ENCODE peak calls at places on chromosomes 16 and 17, in seven cellular contexts. D is RWPE1; E is Caki2; S is heart right ventricle; J is stomach; M is stimulated activated CD4-positive, alpha-beta T cell treated with anti-CD3 and anti-CD28 coated beads, TNF-alpha, amount 100 ng/mL, for 48 hours; U is GF-D8. K is an unnamed sample.

GRCh38 chr17:82775033-82775823 is 23.4 kb downstream of the TBCD start:
- DNase-seq in E (peak), S (peak), U (no peak), J (peak), M (no peak), D (peak), K (no peak)

GRCh38 chr17:61486135-61487120 is 34.2 kb downstream of the TBX4 start:
- DNase-seq in D (no peak), M (no peak), E (no peak), J (peak), S (no peak), U (no peak), K (no peak)

GRCh38 chr16:89367538-89368059 is 122.8 kb downstream of the ANKRD11 start:
- DNase-seq in J (no peak), E (no peak), S (no peak), M (no peak), D (no peak), U (no peak), K (no peak)

GRCh38 chr17:20143740-20144139 is 134.6 kb downstream of the SPECC1 start:
- DNase-seq in E (no peak), M (no peak), U (no peak), J (no peak), S (no peak), D (no peak), K (no peak)

GRCh38 chr16:66247516-66248089 is 118.9 kb upstream of the CDH5 start:
- DNase-seq in U (no peak), E (no peak), D (no peak), J (no peak), M (no peak), S (no peak), K (no peak)

GRCh38 chr16:89049484-89050118 is 44.1 kb upstream of the ACSF3 start:
- DNase-seq in U (no peak), M (no peak), J (no peak), S (peak), D (no peak), E (no peak), K (peak)

GRCh38 chr17:31313982-31314787 is at the start of gene EVI2B:
- DNase-seq in D (peak), J (no peak), M (no peak), S (no peak), E (no peak), U (peak), K (peak)

GRCh38 chr16:27449434-27450188 is 47.6 kb downstream of the IL21R start:
- DNase-seq in J (peak), E (no peak), M (peak), S (no peak), U (no peak), D (no peak), K (no peak)

GRCh38 chr17:27065588-27065987 is 228.3 kb upstream of the WSB1 start:
- DNase-seq in E (no peak), J (no peak), S (no peak), U (no peak), D (no peak), M (no peak), K (no peak)

GRCh38 chr16:49649013-49649785 is 206.7 kb downstream of the ZNF423 start:
- DNase-seq in J (no peak), U (no peak), M (no peak), D (peak), S (no peak), E (no peak), K (no peak)

GRCh38 chr17:74192950-74193781 is 10.3 kb upstream of the RPL38 start:
- DNase-seq in S (peak), E (no peak), J (peak), U (no peak), D (no peak), M (no peak), K (no peak)

GRCh38 chr16:2295056-2295798 is 27.3 kb upstream of the RNPS1 start:
- DNase-seq in S (no peak), D (no peak), J (no peak), U (no peak), E (no peak), M (no peak), K (no peak)

GRCh38 chr17:17824119-17824779 is 12.5 kb downstream of the SREBF1 start:
- DNase-seq in E (no peak), J (no peak), D (no peak), U (no peak), S (no peak), M (no peak), K (peak)